ENCODE peak calls at places on chromosomes 6 and 20, in ten cellular contexts. One of them, this sample, is unnamed.

GRCh38 chr20:34368547-34368946 is 5.5 kb downstream of the ITCH start:
- DNase-seq in sigmoid colon: no peak
- DNase-seq in astrocyte of the cerebellum: no peak
- DNase-seq in left ventricle myocardium inferior: no peak
- DNase-seq in nephron progenitor cell: no peak
- DNase-seq in GM12865: no peak
- DNase-seq in Calu3: no peak
- DNase-seq in breast epithelium: no peak
- DNase-seq in tibial nerve: no peak
- DNase-seq in GM13977: no peak
- DNase-seq in this sample: no peak

GRCh38 chr6:45432944-45433343 is 55.2 kb upstream of the SUPT3H start:
- DNase-seq in sigmoid colon: no peak
- DNase-seq in astrocyte of the cerebellum: no peak
- DNase-seq in left ventricle myocardium inferior: no peak
- DNase-seq in nephron progenitor cell: no peak
- DNase-seq in GM12865: no peak
- DNase-seq in Calu3: no peak
- DNase-seq in breast epithelium: no peak
- DNase-seq in tibial nerve: no peak
- DNase-seq in GM13977: no peak
- DNase-seq in this sample: no peak

GRCh38 chr6:138601128-138601527 is 101.8 kb upstream of the NHSL1 start:
- DNase-seq in sigmoid colon: no peak
- DNase-seq in astrocyte of the cerebellum: no peak
- DNase-seq in left ventricle myocardium inferior: no peak
- DNase-seq in nephron progenitor cell: no peak
- DNase-seq in GM12865: no peak
- DNase-seq in Calu3: no peak
- DNase-seq in breast epithelium: no peak
- DNase-seq in tibial nerve: peak
- DNase-seq in GM13977: no peak
- DNase-seq in this sample: no peak

GRCh38 chr6:36615018-36615761 is 21.0 kb downstream of the SRSF3 start:
- DNase-seq in sigmoid colon: peak
- DNase-seq in astrocyte of the cerebellum: no peak
- DNase-seq in left ventricle myocardium inferior: no peak
- DNase-seq in nephron progenitor cell: peak
- DNase-seq in GM12865: peak
- DNase-seq in Calu3: peak
- DNase-seq in breast epithelium: no peak
- DNase-seq in tibial nerve: no peak
- DNase-seq in GM13977: peak
- DNase-seq in this sample: peak

GRCh38 chr6:98783578-98783977 is 50.8 kb upstream of the POU3F2 start:
- DNase-seq in sigmoid colon: no peak
- DNase-seq in astrocyte of the cerebellum: no peak
- DNase-seq in left ventricle myocardium inferior: no peak
- DNase-seq in nephron progenitor cell: no peak
- DNase-seq in GM12865: no peak
- DNase-seq in Calu3: no peak
- DNase-seq in breast epithelium: no peak
- DNase-seq in tibial nerve: no peak
- DNase-seq in GM13977: no peak
- DNase-seq in this sample: no peak

GRCh38 chr20:49187330-49188100 is 619 bp downstream of the STAU1 start:
- DNase-seq in sigmoid colon: peak
- DNase-seq in astrocyte of the cerebellum: no peak
- DNase-seq in left ventricle myocardium inferior: no peak
- DNase-seq in nephron progenitor cell: no peak
- DNase-seq in GM12865: peak
- DNase-seq in Calu3: peak
- DNase-seq in breast epithelium: no peak
- DNase-seq in tibial nerve: peak
- DNase-seq in GM13977: peak
- DNase-seq in this sample: peak

GRCh38 chr6:168524644-168525043 is 83.7 kb downstream of the SMOC2 start:
- DNase-seq in sigmoid colon: no peak
- DNase-seq in astrocyte of the cerebellum: no peak
- DNase-seq in left ventricle myocardium inferior: no peak
- DNase-seq in nephron progenitor cell: no peak
- DNase-seq in GM12865: no peak
- DNase-seq in Calu3: no peak
- DNase-seq in breast epithelium: no peak
- DNase-seq in tibial nerve: peak
- DNase-seq in GM13977: no peak
- DNase-seq in this sample: no peak

GRCh38 chr20:63364801-63365585 is 3.8 kb upstream of the CHRNA4 start:
- DNase-seq in sigmoid colon: no peak
- DNase-seq in astrocyte of the cerebellum: no peak
- DNase-seq in left ventricle myocardium inferior: no peak
- DNase-seq in nephron progenitor cell: no peak
- DNase-seq in GM12865: no peak
- DNase-seq in Calu3: no peak
- DNase-seq in breast epithelium: no peak
- DNase-seq in tibial nerve: no peak
- DNase-seq in GM13977: no peak
- DNase-seq in this sample: no peak

GRCh38 chr6:88891135-88891845 is 72.1 kb downstream of the RNGTT start:
- DNase-seq in sigmoid colon: no peak
- DNase-seq in astrocyte of the cerebellum: no peak
- DNase-seq in left ventricle myocardium inferior: no peak
- DNase-seq in nephron progenitor cell: no peak
- DNase-seq in GM12865: no peak
- DNase-seq in Calu3: no peak
- DNase-seq in breast epithelium: no peak
- DNase-seq in tibial nerve: no peak
- DNase-seq in GM13977: no peak
- DNase-seq in this sample: no peak

GRCh38 chr20:25277941-25278521 is 30.1 kb downstream of the PYGB start:
- DNase-seq in sigmoid colon: peak
- DNase-seq in astrocyte of the cerebellum: no peak
- DNase-seq in left ventricle myocardium inferior: peak
- DNase-seq in nephron progenitor cell: no peak
- DNase-seq in GM12865: no peak
- DNase-seq in Calu3: no peak
- DNase-seq in breast epithelium: no peak
- DNase-seq in tibial nerve: no peak
- DNase-seq in GM13977: no peak
- DNase-seq in this sample: no peak

GRCh38 chr6:56062856-56063255 is 184.5 kb downstream of the COL21A1 start:
- DNase-seq in sigmoid colon: no peak
- DNase-seq in astrocyte of the cerebellum: no peak
- DNase-seq in left ventricle myocardium inferior: no peak
- DNase-seq in nephron progenitor cell: no peak
- DNase-seq in GM12865: no peak
- DNase-seq in Calu3: no peak
- DNase-seq in breast epithelium: no peak
- DNase-seq in tibial nerve: no peak
- DNase-seq in GM13977: no peak
- DNase-seq in this sample: no peak

GRCh38 chr6:107730683-107731314 is 93.3 kb downstream of the SCML4 start:
- DNase-seq in sigmoid colon: no peak
- DNase-seq in astrocyte of the cerebellum: no peak
- DNase-seq in left ventricle myocardium inferior: no peak
- DNase-seq in nephron progenitor cell: no peak
- DNase-seq in GM12865: no peak
- DNase-seq in Calu3: no peak
- DNase-seq in breast epithelium: no peak
- DNase-seq in tibial nerve: no peak
- DNase-seq in GM13977: no peak
- DNase-seq in this sample: no peak

GRCh38 chr20:9966966-9967365 is 67.8 kb upstream of the ANKEF1 start:
- DNase-seq in sigmoid colon: no peak
- DNase-seq in astrocyte of the cerebellum: no peak
- DNase-seq in left ventricle myocardium inferior: no peak
- DNase-seq in nephron progenitor cell: no peak
- DNase-seq in GM12865: peak
- DNase-seq in Calu3: no peak
- DNase-seq in breast epithelium: no peak
- DNase-seq in tibial nerve: no peak
- DNase-seq in GM13977: no peak
- DNase-seq in this sample: no peak

GRCh38 chr6:160667854-160668481 is 3.9 kb upstream of the LPA start:
- DNase-seq in sigmoid colon: no peak
- DNase-seq in astrocyte of the cerebellum: no peak
- DNase-seq in left ventricle myocardium inferior: no peak
- DNase-seq in nephron progenitor cell: peak
- DNase-seq in GM12865: peak
- DNase-seq in Calu3: peak
- DNase-seq in breast epithelium: no peak
- DNase-seq in tibial nerve: no peak
- DNase-seq in GM13977: peak
- DNase-seq in this sample: peak

GRCh38 chr6:105601541-105602174 is 198.8 kb upstream of the PREP start:
- DNase-seq in sigmoid colon: peak
- DNase-seq in astrocyte of the cerebellum: peak
- DNase-seq in left ventricle myocardium inferior: peak
- DNase-seq in nephron progenitor cell: no peak
- DNase-seq in GM12865: peak
- DNase-seq in Calu3: peak
- DNase-seq in breast epithelium: peak
- DNase-seq in tibial nerve: peak
- DNase-seq in GM13977: peak
- DNase-seq in this sample: no peak

GRCh38 chr6:27605401-27606342 is 132.8 kb upstream of the ZNF184 start:
- DNase-seq in sigmoid colon: no peak
- DNase-seq in astrocyte of the cerebellum: peak
- DNase-seq in left ventricle myocardium inferior: no peak
- DNase-seq in nephron progenitor cell: peak
- DNase-seq in GM12865: peak
- DNase-seq in Calu3: peak
- DNase-seq in breast epithelium: no peak
- DNase-seq in tibial nerve: no peak
- DNase-seq in GM13977: no peak
- DNase-seq in this sample: peak

DNA sequence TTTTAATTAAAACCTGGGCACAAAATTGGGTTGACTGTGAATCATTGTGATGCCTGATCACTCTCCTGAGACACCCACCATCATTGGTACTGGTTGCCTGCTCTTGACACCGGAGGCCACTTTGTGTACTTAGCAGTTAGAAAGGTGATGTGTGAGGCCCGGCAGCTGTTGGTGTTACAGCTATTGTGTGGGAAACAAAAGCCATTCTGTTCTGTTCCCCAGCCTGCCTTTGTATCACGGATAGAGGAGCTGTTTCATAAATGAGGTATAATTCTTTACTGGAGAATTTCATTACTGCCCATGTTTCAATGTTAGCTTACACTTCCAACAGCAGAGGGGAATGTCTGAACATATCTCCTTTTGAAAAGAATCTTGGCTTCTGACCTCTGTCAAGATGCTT is 142.6 kb upstream of the INSM1 start:
- DNase-seq in sigmoid colon: no peak
- DNase-seq in astrocyte of the cerebellum: no peak
- DNase-seq in left ventricle myocardium inferior: no peak
- DNase-seq in nephron progenitor cell: no peak
- DNase-seq in GM12865: no peak
- DNase-seq in Calu3: no peak
- DNase-seq in breast epithelium: no peak
- DNase-seq in tibial nerve: no peak
- DNase-seq in GM13977: no peak
- DNase-seq in this sample: no peak
- TF ChIP-seq CTCF in sigmoid colon: no peak
- TF ChIP-seq CTCF in astrocyte of the cerebellum: no peak
- TF ChIP-seq CTCF in left ventricle myocardium inferior: no peak
- TF ChIP-seq CTCF in nephron progenitor cell: no peak
- TF ChIP-seq CTCF in GM12865: no peak
- TF ChIP-seq CTCF in Calu3: no peak
- TF ChIP-seq CTCF in breast epithelium: no peak
- TF ChIP-seq CTCF in tibial nerve: no peak
- TF ChIP-seq CTCF in GM13977: no peak
- TF ChIP-seq CTCF in this sample: no peak

GRCh38 chr20:40449974-40450616 is 238.9 kb downstream of the MAFB start:
- DNase-seq in sigmoid colon: no peak
- DNase-seq in astrocyte of the cerebellum: no peak
- DNase-seq in left ventricle myocardium inferior: no peak
- DNase-seq in nephron progenitor cell: no peak
- DNase-seq in GM12865: no peak
- DNase-seq in Calu3: no peak
- DNase-seq in breast epithelium: no peak
- DNase-seq in tibial nerve: no peak
- DNase-seq in GM13977: no peak
- DNase-seq in this sample: no peak
- TF ChIP-seq CTCF in sigmoid colon: no peak
- TF ChIP-seq CTCF in astrocyte of the cerebellum: no peak
- TF ChIP-seq CTCF in left ventricle myocardium inferior: no peak
- TF ChIP-seq CTCF in nephron progenitor cell: no peak
- TF ChIP-seq CTCF in GM12865: no peak
- TF ChIP-seq CTCF in Calu3: no peak
- TF ChIP-seq CTCF in breast epithelium: no peak
- TF ChIP-seq CTCF in tibial nerve: no peak
- TF ChIP-seq CTCF in GM13977: no peak
- TF ChIP-seq CTCF in this sample: no peak

GRCh38 chr20:50273601-50274491 is 83.2 kb downstream of the CEBPB start:
- DNase-seq in sigmoid colon: peak
- DNase-seq in astrocyte of the cerebellum: no peak
- DNase-seq in left ventricle myocardium inferior: no peak
- DNase-seq in nephron progenitor cell: no peak
- DNase-seq in GM12865: no peak
- DNase-seq in Calu3: no peak
- DNase-seq in breast epithelium: no peak
- DNase-seq in tibial nerve: no peak
- DNase-seq in GM13977: no peak
- DNase-seq in this sample: no peak
- TF ChIP-seq CTCF in sigmoid colon: no peak
- TF ChIP-seq CTCF in astrocyte of the cerebellum: no peak
- TF ChIP-seq CTCF in left ventricle myocardium inferior: no peak
- TF ChIP-seq CTCF in nephron progenitor cell: no peak
- TF ChIP-seq CTCF in GM12865: no peak
- TF ChIP-seq CTCF in Calu3: no peak
- TF ChIP-seq CTCF in breast epithelium: no peak
- TF ChIP-seq CTCF in tibial nerve: no peak
- TF ChIP-seq CTCF in GM13977: no peak
- TF ChIP-seq CTCF in this sample: no peak

GRCh38 chr6:121314407-121315112 is 19.7 kb downstream of the TBC1D32 start:
- DNase-seq in sigmoid colon: no peak
- DNase-seq in astrocyte of the cerebellum: no peak
- DNase-seq in left ventricle myocardium inferior: no peak
- DNase-seq in nephron progenitor cell: no peak
- DNase-seq in GM12865: no peak
- DNase-seq in Calu3: no peak
- DNase-seq in breast epithelium: no peak
- DNase-seq in tibial nerve: no peak
- DNase-seq in GM13977: no peak
- DNase-seq in this sample: no peak

GRCh38 chr6:121319603-121320002 is 14.7 kb downstream of the TBC1D32 start:
- DNase-seq in sigmoid colon: no peak
- DNase-seq in astrocyte of the cerebellum: no peak
- DNase-seq in left ventricle myocardium inferior: no peak
- DNase-seq in nephron progenitor cell: no peak
- DNase-seq in GM12865: no peak
- DNase-seq in Calu3: no peak
- DNase-seq in breast epithelium: no peak
- DNase-seq in tibial nerve: no peak
- DNase-seq in GM13977: no peak
- DNase-seq in this sample: no peak

GRCh38 chr6:121321282-121321681 is 13.0 kb downstream of the TBC1D32 start:
- DNase-seq in sigmoid colon: no peak
- DNase-seq in astrocyte of the cerebellum: no peak
- DNase-seq in left ventricle myocardium inferior: no peak
- DNase-seq in nephron progenitor cell: no peak
- DNase-seq in GM12865: no peak
- DNase-seq in Calu3: no peak
- DNase-seq in breast epithelium: no peak
- DNase-seq in tibial nerve: no peak
- DNase-seq in GM13977: no peak
- DNase-seq in this sample: no peak

GRCh38 chr6:121319112-121319553 is 15.1 kb downstream of the TBC1D32 start:
- DNase-seq in sigmoid colon: no peak
- DNase-seq in astrocyte of the cerebellum: no peak
- DNase-seq in left ventricle myocardium inferior: no peak
- DNase-seq in nephron progenitor cell: no peak
- DNase-seq in GM12865: no peak
- DNase-seq in Calu3: no peak
- DNase-seq in breast epithelium: no peak
- DNase-seq in tibial nerve: no peak
- DNase-seq in GM13977: no peak
- DNase-seq in this sample: no peak
- TF ChIP-seq CTCF in sigmoid colon: peak
- TF ChIP-seq CTCF in astrocyte of the cerebellum: peak
- TF ChIP-seq CTCF in left ventricle myocardium inferior: peak
- TF ChIP-seq CTCF in nephron progenitor cell: peak
- TF ChIP-seq CTCF in GM12865: peak
- TF ChIP-seq CTCF in Calu3: no peak
- TF ChIP-seq CTCF in breast epithelium: peak
- TF ChIP-seq CTCF in tibial nerve: peak
- TF ChIP-seq CTCF in GM13977: peak
- TF ChIP-seq CTCF in this sample: peak

This sample was measured in neural crest cell.